ENCODE peak calls at places on chromosome X, in four cellular contexts. T, U, V and G are unnamed samples.

GRCh38 chrX:94178145-94178790 is 504.3 kb downstream of the FAM133A start:
- DNase-seq in V (no peak), U (no peak), T (no peak), G (no peak)

GRCh38 chrX:41616935-41617334 is 71.8 kb upstream of the GPR34 start:
- DNase-seq in U (no peak), T (no peak), V (peak; percentile 41), G (peak; percentile 16)

GRCh38 chrX:19462879-19463278 is 52.4 kb downstream of the MAP3K15 start:
- DNase-seq in T (no peak), U (no peak), V (no peak), G (no peak)

GRCh38 chrX:30906726-30907125 is 17.7 kb upstream of the TAB3 start:
- DNase-seq in V (no peak), U (no peak), T (no peak), G (no peak)

GRCh38 chrX:30822068-30822671 is 66.9 kb downstream of the TAB3 start:
- DNase-seq in T (no peak), U (no peak), V (no peak), G (no peak)

GRCh38 chrX:29652484-29652883 is 562.9 kb upstream of the MAGEB2 start:
- DNase-seq in V (no peak), T (no peak), U (no peak), G (no peak)

GRCh38 chrX:7372843-7373525 is 225.0 kb upstream of the PUDP start:
- DNase-seq in V (no peak), T (no peak), U (no peak), G (no peak)

GRCh38 chrX:153065389-153065788 is 6.9 kb upstream of the PNMA6A start:
- DNase-seq in V (no peak), T (no peak), U (no peak), G (no peak)

GRCh38 chrX:48972214-48973164 is 845 bp upstream of the KCND1 start:
- DNase-seq in V (peak; percentile 30), T (no peak), U (no peak), G (peak; percentile 15)

GRCh38 chrX:120358687-120359086 is 3.2 kb upstream of the ATP1B4 start:
- DNase-seq in U (peak; percentile 50), T (peak; percentile 20), V (no peak), G (peak; percentile 24)

GRCh38 chrX:38816158-38816557 is 14.9 kb downstream of the MID1IP1 start:
- DNase-seq in T (no peak), V (no peak), U (no peak), G (no peak)

GRCh38 chrX:155052738-155053498 is 18.0 kb downstream of the CMC4 start:
- DNase-seq in T (no peak), V (no peak), U (no peak), G (no peak)

GRCh38 chrX:25049347-25049746 is 33.6 kb upstream of the ARX start:
- DNase-seq in V (no peak), T (no peak), U (no peak), G (no peak)

GRCh38 chrX:153828723-153829548 is 1.4 kb downstream of the PDZD4 start:
- DNase-seq in T (no peak), V (peak; percentile 54), U (no peak), G (no peak)

GRCh38 chrX:133083899-133084298 is 13.0 kb downstream of the USP26 start:
- DNase-seq in V (peak; percentile 4), U (no peak), T (no peak), G (no peak)

GRCh38 chrX:109299091-109299490 is 182.8 kb downstream of the GUCY2F start:
- DNase-seq in T (no peak), V (no peak), U (no peak), G (no peak)

GRCh38 chrX:7771788-7772438 is 71.1 kb upstream of the VCX start:
- DNase-seq in V (no peak), U (no peak), T (no peak), G (no peak)

GRCh38 chrX:153395613-153396319 is 5.4 kb downstream of the PNMA6E start:
- DNase-seq in U (no peak), T (no peak), V (no peak), G (no peak)

GRCh38 chrX:47579537-47579936 is 2.7 kb upstream of the TIMP1 start:
- DNase-seq in U (no peak), V (no peak), T (peak; percentile 11), G (no peak)

GRCh38 chrX:11704725-11705495 is 39.2 kb upstream of the ARHGAP6 start:
- DNase-seq in U (no peak), V (no peak), T (no peak), G (no peak)

GRCh38 chrX:30589146-30589888 is 11.8 kb upstream of the TASL start:
- DNase-seq in V (no peak), T (no peak), U (no peak), G (no peak)

GRCh38 chrX:98371994-98372393 is 1488.3 kb downstream of the RPA4 start:
- DNase-seq in V (no peak), U (no peak), T (no peak), G (no peak)

GRCh38 chrX:109774706-109775105 is 41.6 kb upstream of the ACSL4 start:
- DNase-seq in V (no peak), T (no peak), U (no peak), G (no peak)

GRCh38 chrX:106936246-106936645 is 16.0 kb downstream of the CLDN2 start:
- DNase-seq in T (no peak), U (no peak), V (no peak), G (no peak)